ENCODE peak calls at places on chromosomes 7 and 10, in seven cellular contexts. X is SK-N-SH, D is A549, P is H1, V is GM12878, E is HepG2, K is K562. C is an unnamed sample.

GRCh38 chr7:73451780-73452398 is 18.3 kb downstream of the FZD9 start:
- DNase-seq in D (peak), X (peak), V (peak), P (no peak), K (peak), E (peak), C (peak)

GRCh38 chr7:115135769-115136410 is 214.0 kb downstream of the MDFIC start:
- DNase-seq in P (no peak), X (no peak), D (no peak), V (no peak), E (peak), K (no peak), C (no peak)

GRCh38 chr10:132396495-132397035 is 435 bp upstream of the PWWP2B start:
- DNase-seq in P (no peak), X (peak), D (peak), V (no peak), K (peak), E (peak), C (peak)

GRCh38 chr10:112446055-112446854 is 459 bp downstream of the ZDHHC6 start:
- DNase-seq in K (peak), P (no peak), X (no peak), V (no peak), E (no peak), D (no peak), C (peak)

GRCh38 chr7:28125381-28126046 is 55.1 kb downstream of the JAZF1 start:
- DNase-seq in E (no peak), V (no peak), X (no peak), K (no peak), D (no peak), P (no peak), C (no peak)

GRCh38 chr7:78576196-78576595 is 777.6 kb downstream of the PHTF2 start:
- DNase-seq in K (no peak), P (no peak), D (no peak), V (no peak), E (no peak), X (no peak), C (peak)

GRCh38 chr10:73876971-73877370 is 2.6 kb upstream of the CAMK2G start:
- DNase-seq in X (no peak), V (no peak), P (no peak), E (no peak), K (no peak), D (no peak), C (peak)

GRCh38 chr10:100382553-100382952 is 35.5 kb downstream of the SCD start:
- DNase-seq in P (no peak), E (no peak), D (no peak), V (no peak), K (no peak), X (no peak), C (no peak)

GRCh38 chr7:26664735-26665420 is 199.5 kb downstream of the SKAP2 start:
- DNase-seq in E (no peak), V (no peak), P (no peak), K (no peak), D (no peak), X (no peak), C (peak)

GRCh38 chr10:95273393-95274312 is 17.1 kb downstream of the PDLIM1 start:
- DNase-seq in D (peak), V (no peak), K (no peak), P (no peak), X (no peak), E (peak), C (peak)

GRCh38 chr7:153835104-153835503 is 217.1 kb upstream of the DPP6 start:
- DNase-seq in E (no peak), K (peak), V (no peak), P (no peak), D (no peak), X (peak), C (no peak)

GRCh38 chr7:106896268-106896667 is 31.2 kb downstream of the PIK3CG start:
- DNase-seq in D (no peak), K (no peak), X (no peak), V (no peak), E (no peak), P (no peak), C (no peak)

GRCh38 chr7:157436076-157436475 is 99.3 kb downstream of the DNAJB6 start:
- DNase-seq in K (no peak), D (no peak), V (no peak), X (no peak), E (no peak), P (no peak), C (no peak)

GRCh38 chr7:27608776-27609495 is 53.7 kb downstream of the HIBADH start:
- DNase-seq in E (no peak), X (no peak), D (no peak), P (no peak), V (no peak), K (peak), C (no peak)

GRCh38 chr7:128444242-128444641 is 11.4 kb upstream of the HILPDA start:
- DNase-seq in E (no peak), P (no peak), D (no peak), V (no peak), K (no peak), X (no peak), C (no peak)

GRCh38 chr7:69780377-69780776 is 182.1 kb downstream of the AUTS2 start:
- DNase-seq in X (no peak), D (peak), V (no peak), P (peak), E (no peak), K (no peak), C (no peak)

GRCh38 chr7:130853503-130854279 is 119.7 kb upstream of the KLF14 start:
- DNase-seq in X (no peak), K (no peak), D (peak), E (peak), P (no peak), V (no peak), C (peak)

GRCh38 chr10:130233426-130233825 is 97.2 kb downstream of the GLRX3 start:
- DNase-seq in D (no peak), X (no peak), K (no peak), V (no peak), P (no peak), E (no peak), C (no peak)

GRCh38 chr10:115355162-115355760 is 262.1 kb downstream of the ATRNL1 start:
- DNase-seq in X (peak), P (no peak), E (peak), V (peak), D (peak), K (peak), C (peak)

GRCh38 chr10:15672469-15672868 is 47.3 kb downstream of the ITGA8 start:
- DNase-seq in X (no peak), V (no peak), E (no peak), P (no peak), D (no peak), K (no peak), C (no peak)

GRCh38 chr10:71770789-71771188 is 2.5 kb downstream of the VSIR start:
- DNase-seq in E (no peak), P (no peak), K (no peak), X (no peak), V (no peak), D (no peak), C (no peak)

GRCh38 chr7:42662862-42663261 is 249.0 kb downstream of the C7orf25 start:
- DNase-seq in D (no peak), K (no peak), P (no peak), X (no peak), V (no peak), E (no peak), C (no peak)

DNA sequence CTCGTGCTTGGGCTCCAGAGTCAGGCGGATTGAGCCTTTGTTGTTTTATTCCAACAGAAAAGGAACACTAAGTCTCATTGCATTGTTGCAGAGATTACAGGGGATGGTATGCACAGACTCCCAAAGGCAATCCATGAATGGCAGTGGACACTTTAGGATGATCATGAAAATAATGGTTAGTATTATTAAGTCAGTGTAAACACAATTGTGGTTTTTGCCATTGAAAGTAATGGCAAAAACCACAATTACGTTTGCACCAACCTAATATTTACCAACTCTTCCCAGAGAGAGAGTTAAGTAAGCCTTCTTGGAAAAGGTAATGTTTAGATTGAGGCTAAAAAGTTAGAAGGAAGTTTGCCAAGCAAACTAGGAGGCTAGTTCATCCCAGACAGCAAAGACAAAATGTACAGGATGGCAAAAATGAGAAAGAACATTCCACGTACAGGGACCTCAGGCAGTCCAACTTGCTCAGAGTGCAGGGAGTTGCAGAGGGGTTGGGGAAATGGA is 72.9 kb upstream of the AMPH start:
- DNase-seq in D (no peak), X (no peak), E (no peak), P (no peak), K (no peak), V (no peak), C (peak)
- TF ChIP-seq RFX5 in D (no peak), X (no peak), E (no peak), P (no peak), K (no peak), V (no peak), C (no peak)

GRCh38 chr7:21886396-21886795 is 59.3 kb downstream of the CDCA7L start:
- DNase-seq in V (no peak), D (no peak), P (no peak), K (no peak), E (no peak), X (no peak), C (no peak)
- TF ChIP-seq RFX5 in V (no peak), D (no peak), P (no peak), K (no peak), E (no peak), X (no peak), C (no peak)

GRCh38 chr7:45078199-45078681 is 10.5 kb downstream of the NACAD start:
- DNase-seq in V (no peak), D (no peak), P (no peak), E (peak), K (peak), X (peak), C (no peak)
- TF ChIP-seq RFX5 in V (no peak), D (no peak), P (no peak), E (no peak), K (no peak), X (no peak), C (no peak)

GRCh38 chr7:2544541-2545188 is 10.7 kb downstream of the BRAT1 start:
- DNase-seq in X (peak), P (no peak), D (no peak), V (no peak), E (no peak), K (no peak), C (no peak)

GRCh38 chr7:2541291-2542010 is 13.9 kb downstream of the BRAT1 start:
- DNase-seq in D (no peak), P (no peak), V (no peak), E (no peak), X (peak), K (no peak), C (no peak)

GRCh38 chr7:2540641-2541051 is 14.7 kb downstream of the BRAT1 start:
- DNase-seq in X (peak), K (no peak), V (no peak), P (no peak), E (no peak), D (no peak), C (no peak)

GRCh38 chr7:2542011-2542923 is 13.1 kb downstream of the BRAT1 start:
- DNase-seq in K (no peak), E (no peak), D (no peak), V (no peak), X (peak), P (no peak), C (no peak)

DNA sequence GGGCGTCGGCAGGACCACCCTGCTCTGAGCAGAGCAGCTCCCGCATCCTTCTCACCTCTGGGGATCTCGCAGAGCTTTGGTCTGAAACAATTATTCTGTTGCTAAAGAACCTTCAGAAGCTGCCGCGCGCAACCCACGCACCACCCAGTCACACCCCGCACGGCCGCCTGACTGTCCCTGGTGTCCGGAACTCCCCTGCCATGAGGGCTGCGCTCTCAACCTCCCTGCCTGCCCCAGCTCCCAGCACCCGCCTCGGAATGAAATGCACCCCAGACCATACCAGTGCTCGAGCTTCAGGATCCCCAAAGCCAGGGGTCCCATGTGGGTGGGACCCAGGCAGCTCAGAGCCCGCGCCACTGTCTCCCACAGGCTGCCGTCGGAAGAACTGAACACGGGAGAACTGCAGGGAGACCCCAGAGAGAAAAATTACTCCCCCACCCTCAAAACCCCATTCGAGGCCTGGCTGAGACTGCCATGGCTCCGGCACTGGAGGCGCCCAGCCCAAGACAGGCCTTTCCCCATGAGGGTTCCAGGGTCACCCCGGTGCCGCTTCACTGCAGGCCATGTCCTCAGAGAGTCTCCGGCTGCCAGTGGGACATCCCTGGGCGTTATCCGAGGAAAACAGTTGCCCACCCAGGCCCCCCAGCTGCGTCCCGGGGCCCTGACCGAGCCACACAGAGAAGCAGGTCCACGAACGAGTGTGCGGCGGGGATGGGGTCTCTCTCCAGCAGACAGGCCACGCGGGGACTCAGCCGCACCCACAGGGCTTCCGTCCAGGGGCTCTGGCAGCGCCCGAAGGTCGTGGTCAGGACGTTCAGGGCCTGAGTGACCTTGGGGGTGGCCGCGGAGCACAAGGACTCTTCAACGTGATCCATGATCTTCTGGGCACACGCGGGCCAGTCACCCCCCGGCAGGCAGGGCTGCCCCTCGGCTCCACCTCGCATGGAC is 12.1 kb downstream of the BRAT1 start:
- DNase-seq in P (no peak), D (no peak), X (peak), V (no peak), E (no peak), K (no peak), C (no peak)
- TF ChIP-seq RFX5 in P (no peak), D (no peak), X (no peak), V (no peak), E (no peak), K (no peak), C (no peak)

DNA sequence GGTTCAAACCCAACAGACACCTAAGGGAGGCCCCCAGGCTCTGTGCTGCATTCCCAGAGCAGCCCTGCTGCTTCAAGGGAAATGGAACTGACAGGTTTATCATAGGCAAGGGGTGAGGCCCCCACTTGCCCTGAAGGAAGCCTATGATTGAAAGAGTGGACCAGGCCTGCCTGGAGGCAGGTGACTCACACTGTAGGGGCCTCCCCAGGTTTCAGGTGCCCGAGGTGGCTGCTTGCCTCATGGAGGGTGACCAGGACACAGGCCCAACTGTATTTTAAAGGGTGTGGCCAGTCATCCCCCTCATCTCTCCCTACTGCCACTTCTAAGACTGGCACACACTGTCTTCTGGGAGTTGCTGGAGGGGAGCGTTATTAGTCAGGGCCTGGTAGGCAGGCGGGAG is 85.4 kb downstream of the ATXN7L1 start:
- DNase-seq in X (no peak), P (no peak), K (no peak), V (no peak), E (no peak), D (no peak), C (no peak)
- TF ChIP-seq RFX5 in X (no peak), P (no peak), K (no peak), V (peak), E (no peak), D (no peak), C (no peak)

DNA sequence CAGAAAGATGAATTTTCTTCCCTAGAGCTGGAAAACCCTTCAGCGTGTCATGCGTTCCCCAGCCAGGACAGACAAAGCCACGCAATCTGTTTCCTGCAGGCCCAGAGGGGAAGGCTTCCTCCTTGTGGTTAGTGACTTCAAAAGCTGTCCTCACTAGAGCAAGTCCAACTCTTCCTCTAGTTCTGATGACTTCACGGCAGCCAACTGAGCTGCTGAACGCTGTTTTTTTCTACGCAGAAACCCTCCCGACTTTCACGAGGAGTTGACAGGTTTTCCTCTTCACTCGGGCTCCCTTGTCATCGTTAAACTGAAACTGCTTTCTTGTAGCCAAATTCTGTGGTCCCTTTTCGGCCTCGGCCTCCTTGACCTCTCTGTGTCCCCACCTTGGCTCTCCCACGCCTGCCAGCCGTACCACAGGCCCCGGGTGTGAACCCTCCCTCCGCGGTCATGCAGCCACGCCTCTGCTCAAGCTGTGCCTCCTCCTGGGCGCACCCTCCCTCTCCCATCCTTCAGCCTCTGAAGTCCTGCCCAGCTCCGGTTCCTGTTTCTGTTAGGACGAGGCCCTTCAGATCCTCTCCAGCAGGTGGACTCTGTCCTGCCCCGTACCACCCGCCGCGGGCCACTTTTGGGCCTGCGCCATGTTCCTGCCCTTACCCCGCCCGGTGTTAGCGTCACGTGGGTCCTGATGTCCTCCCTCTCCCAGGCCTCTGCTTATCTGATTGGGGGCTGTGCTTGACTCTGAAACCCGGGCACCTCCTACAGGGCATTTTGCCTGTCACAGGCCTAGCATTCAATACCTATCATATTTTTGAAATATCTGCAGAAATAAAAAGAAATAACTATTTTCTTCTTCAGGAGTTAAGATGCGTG is 39.3 kb downstream of the CUX1 start:
- DNase-seq in K (peak), E (peak), P (no peak), V (peak), D (peak), X (peak), C (peak)
- TF ChIP-seq RFX5 in K (peak), E (no peak), P (no peak), V (no peak), D (peak), X (peak), C (no peak)

GRCh38 chr10:96768136-96768535 is 47.8 kb upstream of the PIK3AP1 start:
- DNase-seq in E (no peak), X (no peak), D (no peak), V (no peak), P (no peak), K (peak), C (no peak)

GRCh38 chr10:96767611-96768010 is 47.3 kb upstream of the PIK3AP1 start:
- DNase-seq in V (no peak), P (no peak), X (no peak), K (no peak), E (no peak), D (no peak), C (no peak)

GRCh38 chr10:96764345-96764744 is 44.0 kb upstream of the PIK3AP1 start:
- DNase-seq in D (no peak), K (peak), X (no peak), E (no peak), V (no peak), P (no peak), C (no peak)

GRCh38 chr10:96770987-96771386 is 50.7 kb upstream of the PIK3AP1 start:
- DNase-seq in X (no peak), V (no peak), K (no peak), P (no peak), E (no peak), D (no peak), C (no peak)

GRCh38 chr10:96765406-96766240 is 45.3 kb upstream of the PIK3AP1 start:
- DNase-seq in D (peak), E (peak), V (no peak), X (peak), P (no peak), K (peak), C (peak)
- TF ChIP-seq RFX5 in D (no peak), E (no peak), V (no peak), X (no peak), P (no peak), K (no peak), C (no peak)

GRCh38 chr7:11212816-11213215 is 239.1 kb downstream of the PHF14 start:
- DNase-seq in V (no peak), D (peak), X (no peak), K (no peak), E (no peak), P (no peak), C (peak)

GRCh38 chr7:11213246-11213645 is 239.6 kb downstream of the PHF14 start:
- DNase-seq in K (no peak), X (no peak), P (no peak), D (no peak), V (no peak), E (no peak), C (no peak)

GRCh38 chr7:11210374-11210773 is 236.7 kb downstream of the PHF14 start:
- DNase-seq in X (no peak), E (no peak), D (no peak), K (no peak), V (no peak), P (no peak), C (no peak)

GRCh38 chr7:11216276-11216675 is 242.6 kb downstream of the PHF14 start:
- DNase-seq in P (no peak), E (no peak), D (no peak), V (no peak), K (no peak), X (no peak), C (no peak)

DNA sequence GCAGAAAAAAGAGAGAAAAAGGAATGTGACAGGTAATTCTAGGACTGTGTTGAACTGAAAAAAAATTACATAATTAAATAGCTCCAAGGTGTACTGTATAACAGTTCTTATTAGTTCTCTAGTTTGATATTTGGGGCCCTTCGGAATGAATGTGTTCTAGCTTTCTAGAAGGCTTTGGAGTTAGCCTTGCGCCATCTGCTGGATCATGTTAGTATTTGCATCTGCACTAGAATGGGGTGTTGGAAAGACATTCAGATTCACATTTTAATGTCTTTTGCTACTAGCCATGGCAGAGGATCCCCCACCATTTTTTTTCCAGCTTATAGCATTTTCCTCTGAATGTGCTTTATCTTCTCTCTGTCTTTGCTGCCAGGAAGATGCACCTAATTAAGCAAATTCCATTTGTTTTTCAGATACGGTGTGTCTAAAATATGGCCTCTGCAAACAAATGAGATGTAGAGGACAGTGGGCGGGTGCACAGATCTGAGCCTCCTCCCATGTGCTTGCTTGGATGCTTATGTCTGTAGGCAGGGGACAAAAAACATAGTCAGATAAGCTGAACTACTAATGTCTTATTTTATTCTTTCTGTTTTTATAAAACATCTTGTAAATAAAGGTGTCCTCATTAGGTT is 238.5 kb downstream of the PHF14 start:
- DNase-seq in P (no peak), V (peak), E (peak), X (peak), D (peak), K (peak), C (peak)
- TF ChIP-seq RFX5 in P (no peak), V (no peak), E (no peak), X (no peak), D (no peak), K (no peak), C (no peak)